ENCODE peak calls at places on chromosomes 5 and 9, in four cellular contexts. N, W, R and L are unnamed samples.

GRCh38 chr9:96612966-96613589 is 6.6 kb downstream of the CDC14B start:
- DNase-seq in R (no peak), W (no peak), N (no peak), L (no peak)

GRCh38 chr9:21994996-21995651 is 533 bp downstream of the CDKN2B-AS1 start:
- DNase-seq in R (peak), W (peak), N (no peak), L (peak)

GRCh38 chr5:136133416-136134383 is 1.1 kb downstream of the SMAD5 start:
- DNase-seq in R (peak), W (peak), N (peak), L (peak)

GRCh38 chr5:52767766-52768480 is 19.8 kb upstream of the ITGA1 start:
- DNase-seq in W (no peak), R (no peak), N (no peak), L (no peak)

GRCh38 chr5:157161996-157162395 is 4.1 kb downstream of the GARIN3 start:
- DNase-seq in R (no peak), W (no peak), N (no peak), L (no peak)

GRCh38 chr9:112009656-112010055 is 113.0 kb downstream of the UGCG start:
- DNase-seq in R (no peak), N (no peak), W (no peak), L (no peak)

GRCh38 chr5:98999631-99000030 is 70.8 kb upstream of the CHD1 start:
- DNase-seq in R (no peak), N (no peak), W (no peak), L (no peak)

GRCh38 chr5:51226420-51226735 is 156.9 kb upstream of the ISL1 start:
- DNase-seq in R (peak), N (no peak), W (no peak), L (peak)

GRCh38 chr5:134267366-134268018 is 41.6 kb upstream of the PPP2CA start:
- DNase-seq in N (peak), R (no peak), W (no peak), L (no peak)

GRCh38 chr5:149007174-149007573 is 55.7 kb downstream of the SH3TC2 start:
- DNase-seq in R (no peak), W (no peak), N (no peak), L (peak)

GRCh38 chr9:134641989-134642384 is 384 bp downstream of the COL5A1 start:
- DNase-seq in W (no peak), R (no peak), N (no peak), L (no peak)

GRCh38 chr5:57442080-57442839 is 40.4 kb downstream of the ACTBL2 start:
- DNase-seq in R (no peak), W (peak), N (peak), L (peak)

GRCh38 chr9:108779506-108779905 is 76.3 kb downstream of the ACTL7B start:
- DNase-seq in N (no peak), W (no peak), R (no peak), L (no peak)

GRCh38 chr9:15400281-15400941 is 22.3 kb upstream of the SNAPC3 start:
- DNase-seq in R (no peak), W (peak), N (no peak), L (no peak)

GRCh38 chr9:15401266-15401665 is 21.4 kb upstream of the SNAPC3 start:
- DNase-seq in W (peak), R (peak), N (no peak), L (no peak)

GRCh38 chr9:15404171-15404570 is 18.5 kb upstream of the SNAPC3 start:
- DNase-seq in N (no peak), W (no peak), R (no peak), L (no peak)

GRCh38 chr9:15403155-15403554 is 19.5 kb upstream of the SNAPC3 start:
- DNase-seq in W (no peak), R (peak), N (peak), L (no peak)
- TF ChIP-seq CTCF in W (peak), R (no peak), N (peak), L (peak)

GRCh38 chr5:91794856-91795548 is 411.9 kb upstream of the ARRDC3 start:
- DNase-seq in W (peak), N (peak), R (no peak), L (peak)

GRCh38 chr5:91797581-91797980 is 414.5 kb upstream of the ARRDC3 start:
- DNase-seq in W (no peak), R (no peak), N (no peak), L (no peak)

DNA sequence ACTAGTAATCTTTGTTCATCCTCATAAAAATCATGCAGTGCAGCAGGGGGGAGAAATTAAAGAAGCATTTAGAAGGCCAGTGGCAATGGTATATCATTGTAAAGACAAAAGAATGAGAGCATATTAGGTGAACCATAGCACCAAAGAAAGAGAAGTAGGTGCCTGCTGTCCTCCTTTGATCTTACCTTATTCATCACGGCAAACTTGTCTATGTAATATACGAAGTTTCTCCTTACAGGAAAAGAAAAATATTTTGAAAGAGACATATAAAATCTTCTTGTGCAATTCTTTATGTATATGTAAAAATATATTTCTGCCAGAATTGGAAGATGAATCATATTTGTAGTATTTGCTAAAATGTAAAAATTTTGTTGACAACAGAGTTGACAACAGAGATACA is 411.3 kb upstream of the ARRDC3 start:
- DNase-seq in N (no peak), R (no peak), W (no peak), L (no peak)
- H3K4me3 ChIP-seq in N (peak), R (no peak), W (no peak), L (no peak)

GRCh38 chr5:68658810-68659372 is 434.9 kb upstream of the SLC30A5 start:
- DNase-seq in N (no peak), R (no peak), W (no peak), L (no peak)

GRCh38 chr5:68659876-68660275 is 433.9 kb upstream of the SLC30A5 start:
- DNase-seq in R (no peak), W (no peak), N (no peak), L (no peak)

GRCh38 chr5:68662804-68663307 is 431.0 kb upstream of the SLC30A5 start:
- DNase-seq in N (no peak), R (no peak), W (no peak), L (no peak)

GRCh38 chr5:68656936-68657857 is 436.6 kb upstream of the SLC30A5 start:
- DNase-seq in W (no peak), R (no peak), N (no peak), L (no peak)

GRCh38 chr5:68661237-68661636 is 432.6 kb upstream of the SLC30A5 start:
- DNase-seq in W (peak), N (no peak), R (peak), L (peak)
- TF ChIP-seq CTCF in W (peak), N (peak), R (peak), L (peak)

GRCh38 chr5:180208435-180209081 is 453 bp downstream of the RASGEF1C start:
- DNase-seq in W (no peak), R (peak), N (peak), L (no peak)

GRCh38 chr5:180209137-180209581 is at the start of gene RASGEF1C:
- DNase-seq in N (peak), R (peak), W (no peak), L (peak)

GRCh38 chr5:180206993-180207392 is 2.0 kb downstream of the RASGEF1C start:
- DNase-seq in N (no peak), R (no peak), W (no peak), L (no peak)

GRCh38 chr5:180207593-180207992 is 1.4 kb downstream of the RASGEF1C start:
- DNase-seq in N (no peak), R (no peak), W (no peak), L (no peak)

DNA sequence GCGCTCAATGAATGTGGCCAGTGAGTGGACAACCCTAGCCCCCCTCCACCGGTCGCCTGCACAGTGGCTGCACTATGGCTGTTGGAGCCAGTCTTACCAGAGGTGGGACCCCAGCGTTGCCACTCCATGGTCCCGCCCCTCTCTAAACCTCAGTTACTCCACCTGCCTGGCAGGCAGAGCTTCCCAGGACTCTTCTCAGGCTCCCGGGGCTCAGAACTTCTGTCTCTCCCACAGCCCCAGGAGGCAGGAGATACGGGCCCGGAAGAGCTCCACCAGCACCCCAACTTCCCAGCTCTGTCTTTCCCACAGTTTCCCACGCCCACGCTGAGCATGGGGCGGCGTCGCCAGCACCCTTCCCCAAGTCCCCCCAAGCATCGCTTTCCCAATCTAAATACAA is 975 bp downstream of the RASGEF1C start:
- DNase-seq in R (no peak), N (no peak), W (no peak), L (no peak)
- H3K4me3 ChIP-seq in R (no peak), N (peak), W (no peak), L (no peak)

GRCh38 chr5:178072749-178073148 is 40.6 kb upstream of the N4BP3 start:
- DNase-seq in W (no peak), N (no peak), R (no peak), L (no peak)

GRCh38 chr5:178071108-178071507 is 42.2 kb upstream of the N4BP3 start:
- DNase-seq in R (no peak), W (no peak), N (no peak), L (no peak)

GRCh38 chr5:178067705-178068104 is 45.6 kb upstream of the N4BP3 start:
- DNase-seq in R (no peak), W (no peak), N (no peak), L (no peak)

GRCh38 chr5:178068293-178068692 is 45.0 kb upstream of the N4BP3 start:
- DNase-seq in W (no peak), R (no peak), N (no peak), L (no peak)

DNA sequence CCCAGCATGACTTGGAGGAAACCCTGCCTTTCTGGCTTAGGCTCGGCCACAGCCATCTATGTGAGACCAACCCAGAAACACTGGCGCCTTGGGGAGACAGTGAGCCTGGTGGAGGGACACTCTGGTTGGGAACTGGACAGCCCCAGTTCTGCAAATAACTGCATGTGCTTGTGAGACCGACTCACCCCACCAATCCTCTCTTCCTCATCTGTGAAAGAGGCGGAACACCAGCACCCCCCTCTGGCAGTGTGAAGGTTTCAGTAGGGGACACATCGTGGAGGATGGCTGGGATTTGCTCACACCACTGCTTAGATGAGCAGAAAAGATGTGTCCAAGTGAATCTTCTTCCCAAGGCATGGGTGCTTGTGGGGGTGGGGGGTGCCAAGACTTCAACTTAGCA is 43.4 kb upstream of the N4BP3 start:
- DNase-seq in N (peak), R (no peak), W (peak), L (no peak)
- TF ChIP-seq CTCF in N (peak), R (no peak), W (peak), L (peak)

DNA sequence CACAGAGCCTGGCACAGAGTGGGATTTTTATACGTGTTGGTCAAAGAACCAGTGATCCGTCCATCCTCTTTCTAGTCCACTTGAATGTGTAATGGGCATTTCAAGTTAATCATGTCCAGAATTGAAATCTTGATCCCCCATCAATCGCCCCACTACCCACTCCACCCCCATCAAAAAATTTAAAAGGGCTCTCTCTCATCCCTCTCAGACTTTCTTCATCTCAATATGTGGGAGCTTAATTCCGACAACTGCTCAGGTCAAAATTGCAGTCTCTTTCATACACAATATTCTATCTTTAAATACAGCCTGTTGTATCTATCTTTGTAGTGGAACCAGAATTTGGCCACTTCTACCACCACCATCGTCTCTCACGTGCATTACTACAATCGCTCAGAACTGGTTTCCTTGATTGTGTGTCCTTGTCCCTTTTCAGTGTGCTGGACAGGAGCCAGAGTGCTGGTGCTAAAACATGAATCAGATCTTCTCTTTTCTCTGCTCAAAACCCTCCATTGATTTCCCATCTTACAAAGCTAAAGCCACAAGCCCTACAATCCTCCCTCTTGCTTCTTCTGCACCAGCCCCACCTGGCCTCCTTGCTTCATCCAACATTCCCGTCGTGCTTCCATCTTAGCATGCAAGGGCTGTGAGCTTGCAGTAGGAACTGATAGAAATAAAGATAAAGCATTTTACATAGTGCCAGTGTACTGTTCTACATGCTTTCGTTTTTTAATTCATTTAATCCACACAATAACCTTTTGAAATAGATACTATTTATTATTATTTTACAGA is 830 bp upstream of the KIF3A start:
- DNase-seq in W (no peak), N (no peak), R (peak), L (no peak)
- H3K4me3 ChIP-seq in W (peak), N (peak), R (no peak), L (peak)

GRCh38 chr9:20191239-20191840 is 402.5 kb upstream of the SLC24A2 start:
- DNase-seq in N (peak), W (no peak), R (no peak), L (no peak)
- TF ChIP-seq CTCF in N (no peak), W (peak), R (no peak), L (no peak)

DNA sequence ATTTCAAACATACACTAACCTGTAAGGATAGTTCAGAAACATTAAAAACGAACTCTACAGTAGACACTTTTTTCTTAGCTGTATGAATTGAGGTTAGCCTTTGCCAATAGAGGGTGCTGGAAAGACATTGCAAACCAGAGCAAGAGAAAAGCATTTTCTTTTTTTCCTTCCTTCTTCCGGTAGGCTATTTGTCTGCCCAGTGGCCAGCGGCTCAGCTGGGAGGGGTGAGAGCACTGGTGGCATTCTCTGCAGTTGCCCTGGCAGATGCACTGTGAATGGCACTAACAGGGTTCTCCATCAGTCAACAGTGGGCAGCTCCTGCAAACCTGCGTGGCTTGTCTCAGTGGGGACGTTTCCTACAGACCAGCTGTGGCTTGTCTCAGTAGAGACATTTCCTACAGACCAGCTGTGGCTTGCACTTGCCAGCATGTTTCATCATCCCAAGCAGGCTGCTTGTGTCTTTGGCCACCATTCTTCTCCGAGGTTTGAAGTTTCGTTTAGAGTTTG is 984.5 kb upstream of the CDH18 start:
- DNase-seq in N (peak), R (no peak), W (peak), L (no peak)
- H3K4me3 ChIP-seq in N (peak), R (no peak), W (peak), L (no peak)

DNA sequence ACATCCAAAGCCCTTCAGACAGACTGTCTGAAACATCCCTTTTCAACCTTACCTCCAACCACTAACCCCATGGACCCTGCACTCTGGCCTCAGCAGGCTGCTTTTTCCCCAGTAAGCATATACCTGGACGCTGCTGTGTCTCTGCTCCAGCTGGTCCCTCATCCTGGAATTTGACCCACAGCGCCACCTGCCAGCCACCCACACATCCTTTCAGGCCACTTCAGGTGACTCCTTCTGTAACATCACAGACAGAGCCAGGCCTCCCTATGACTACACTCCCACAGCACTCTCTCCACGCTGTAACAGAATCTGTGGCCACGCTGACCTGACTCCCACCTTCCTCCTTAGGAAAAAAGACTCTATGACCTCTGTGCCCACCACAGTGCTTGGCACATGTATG is 3.4 kb downstream of the MGAT1 start:
- DNase-seq in W (no peak), R (peak), N (peak), L (no peak)
- TF ChIP-seq CTCF in W (peak), R (peak), N (peak), L (peak)

GRCh38 chr5:91252916-91253315 is 130.2 kb downstream of the ARRDC3 start:
- DNase-seq in R (no peak), W (no peak), N (no peak), L (no peak)
- H3K4me3 ChIP-seq in R (no peak), W (no peak), N (no peak), L (no peak)